ENCODE peak calls at places on chromosome 10, in six cellular contexts. V is epithelial cell of esophagus, J is choroid plexus epithelial cell, P is SK-N-SH, G is nephron progenitor cell, D is Peyer's patch. M is an unnamed sample.

GRCh38 chr10:58512470-58513188 is at the start of gene BICC1:
- DNase-seq in V (peak), J (peak), P (peak), G (peak), D (no peak), M (peak)

GRCh38 chr10:16663472-16663871 is 141.8 kb upstream of the C1QL3 start:
- DNase-seq in V (no peak), J (no peak), P (no peak), G (no peak), D (no peak), M (no peak)

GRCh38 chr10:33478089-33478674 is 143.7 kb upstream of the NRP1 start:
- DNase-seq in V (no peak), J (no peak), P (no peak), G (no peak), D (no peak), M (no peak)

GRCh38 chr10:100888957-100889356 is 23.8 kb upstream of the SLF2 start:
- DNase-seq in V (peak), J (peak), P (no peak), G (no peak), D (no peak), M (no peak)

GRCh38 chr10:114714281-114714741 is 56.2 kb upstream of the ABLIM1 start:
- DNase-seq in V (peak), J (peak), P (no peak), G (no peak), D (no peak), M (peak)

GRCh38 chr10:132899054-132899750 is 43.2 kb downstream of the CFAP46 start:
- DNase-seq in V (no peak), J (no peak), P (no peak), G (no peak), D (no peak), M (no peak)

GRCh38 chr10:191703-192518 is 56.7 kb downstream of the ZMYND11 start:
- DNase-seq in V (peak), J (peak), P (no peak), G (no peak), D (no peak), M (peak)

GRCh38 chr10:71836594-71836970 is 14.5 kb downstream of the PSAP start:
- DNase-seq in V (no peak), J (peak), P (no peak), G (no peak), D (no peak), M (no peak)

GRCh38 chr10:125037145-125037544 is 95.2 kb downstream of the ZRANB1 start:
- DNase-seq in V (peak), J (peak), P (no peak), G (no peak), D (no peak), M (peak)

GRCh38 chr10:114404171-114405010 is at the start of gene AFAP1L2:
- DNase-seq in V (peak), J (no peak), P (peak), G (peak), D (no peak), M (peak)

GRCh38 chr10:11450427-11450826 is 161.0 kb downstream of the USP6NL start:
- DNase-seq in V (no peak), J (no peak), P (no peak), G (no peak), D (no peak), M (no peak)

GRCh38 chr10:78982726-78983125 is 86.0 kb upstream of the ZMIZ1 start:
- DNase-seq in V (no peak), J (no peak), P (no peak), G (no peak), D (no peak), M (no peak)

GRCh38 chr10:48439581-48440041 is 133.1 kb downstream of the MAPK8 start:
- DNase-seq in V (no peak), J (peak), P (no peak), G (no peak), D (no peak), M (no peak)

GRCh38 chr10:126646101-126646500 is 24.4 kb downstream of the C10orf90 start:
- DNase-seq in V (peak), J (peak), P (no peak), G (no peak), D (no peak), M (peak)

GRCh38 chr10:71821909-71822763 is 28.9 kb downstream of the PSAP start:
- DNase-seq in V (no peak), J (no peak), P (no peak), G (no peak), D (no peak), M (no peak)

GRCh38 chr10:95331596-95332130 is 40.9 kb upstream of the PDLIM1 start:
- DNase-seq in V (no peak), J (no peak), P (no peak), G (no peak), D (no peak), M (no peak)
- TF ChIP-seq CTCF in V (no peak), J (no peak), P (no peak), G (no peak), D (no peak), M (no peak)

GRCh38 chr10:67884842-67885680 is 605 bp downstream of the SIRT1 start:
- DNase-seq in V (peak), J (peak), P (peak), G (peak), D (peak), M (peak)
- TF ChIP-seq CTCF in V (no peak), J (no peak), P (no peak), G (no peak), D (no peak), M (no peak)

GRCh38 chr10:110192552-110192951 is 14.9 kb upstream of the MXI1 start:
- DNase-seq in V (no peak), J (no peak), P (no peak), G (no peak), D (no peak), M (no peak)
- TF ChIP-seq CTCF in V (no peak), J (peak), P (no peak), G (no peak), D (no peak), M (no peak)

GRCh38 chr10:70124918-70125317 is 7.7 kb downstream of the AIFM2 start:
- DNase-seq in V (no peak), J (no peak), P (no peak), G (no peak), D (no peak), M (no peak)

GRCh38 chr10:70123817-70124216 is 8.8 kb downstream of the AIFM2 start:
- DNase-seq in V (no peak), J (no peak), P (no peak), G (no peak), D (no peak), M (no peak)

GRCh38 chr10:70124415-70124814 is 8.2 kb downstream of the AIFM2 start:
- DNase-seq in V (no peak), J (no peak), P (no peak), G (no peak), D (no peak), M (no peak)

GRCh38 chr10:70126700-70127395 is 5.8 kb downstream of the AIFM2 start:
- DNase-seq in V (no peak), J (no peak), P (no peak), G (no peak), D (no peak), M (no peak)

GRCh38 chr10:70125918-70126590 is 6.6 kb downstream of the AIFM2 start:
- DNase-seq in V (no peak), J (no peak), P (no peak), G (no peak), D (no peak), M (no peak)
- TF ChIP-seq CTCF in V (no peak), J (no peak), P (no peak), G (no peak), D (no peak), M (no peak)

GRCh38 chr10:34827087-34827766 is 12.1 kb upstream of the PARD3 start:
- DNase-seq in V (no peak), J (no peak), P (no peak), G (no peak), D (no peak), M (no peak)

GRCh38 chr10:34825433-34825832 is 10.3 kb upstream of the PARD3 start:
- DNase-seq in V (no peak), J (no peak), P (no peak), G (no peak), D (no peak), M (no peak)

GRCh38 chr10:34821587-34822585 is 6.8 kb upstream of the PARD3 start:
- DNase-seq in V (peak), J (no peak), P (no peak), G (no peak), D (no peak), M (peak)

GRCh38 chr10:34826221-34826620 is 11.1 kb upstream of the PARD3 start:
- DNase-seq in V (no peak), J (no peak), P (no peak), G (no peak), D (no peak), M (no peak)

GRCh38 chr10:34824870-34825269 is 9.8 kb upstream of the PARD3 start:
- DNase-seq in V (no peak), J (no peak), P (peak), G (peak), D (no peak), M (no peak)
- TF ChIP-seq CTCF in V (no peak), J (peak), P (peak), G (no peak), D (no peak), M (peak)

GRCh38 chr10:14186245-14186644 is 144.5 kb downstream of the FRMD4A start:
- DNase-seq in V (peak), J (peak), P (no peak), G (no peak), D (no peak), M (no peak)
- TF ChIP-seq CTCF in V (peak), J (peak), P (peak), G (no peak), D (no peak), M (peak)

GRCh38 chr10:24579911-24580310 is 143.8 kb downstream of the ARHGAP21 start:
- DNase-seq in V (no peak), J (peak), P (no peak), G (no peak), D (no peak), M (no peak)
- TF ChIP-seq CTCF in V (no peak), J (no peak), P (no peak), G (no peak), D (no peak), M (no peak)

GRCh38 chr10:42952358-42952757 is 124.5 kb upstream of the RET start:
- DNase-seq in V (peak), J (no peak), P (no peak), G (peak), D (peak), M (peak)
- TF ChIP-seq CTCF in V (no peak), J (no peak), P (no peak), G (no peak), D (no peak), M (no peak)

GRCh38 chr10:8873310-8873709 is 818.8 kb downstream of the GATA3 start:
- DNase-seq in V (peak), J (no peak), P (peak), G (no peak), D (no peak), M (peak)
- TF ChIP-seq CTCF in V (peak), J (no peak), P (peak), G (peak), D (no peak), M (peak)

GRCh38 chr10:121687094-121687850 is 89.0 kb upstream of the FGFR2 start:
- DNase-seq in V (no peak), J (no peak), P (no peak), G (no peak), D (no peak), M (no peak)

GRCh38 chr10:121681982-121682687 is 83.9 kb upstream of the FGFR2 start:
- DNase-seq in V (no peak), J (no peak), P (no peak), G (peak), D (no peak), M (no peak)

GRCh38 chr10:121683803-121684202 is 85.6 kb upstream of the FGFR2 start:
- DNase-seq in V (no peak), J (no peak), P (peak), G (peak), D (no peak), M (no peak)

GRCh38 chr10:121683366-121683765 is 85.1 kb upstream of the FGFR2 start:
- DNase-seq in V (no peak), J (no peak), P (no peak), G (no peak), D (no peak), M (no peak)

GRCh38 chr10:121684276-121684675 is 86.0 kb upstream of the FGFR2 start:
- DNase-seq in V (no peak), J (peak), P (no peak), G (no peak), D (no peak), M (no peak)
- TF ChIP-seq CTCF in V (no peak), J (no peak), P (no peak), G (no peak), D (no peak), M (no peak)

M was measured in bronchial epithelial cell.